ENCODE peak calls at places on chromosomes 11 and 22, in five cellular contexts. Y, L, B, Z and R are unnamed samples.

GRCh38 chr22:17198188-17199130 is 20.8 kb downstream of the ADA2 start:
- DNase-seq in Z (no peak), B (no peak), Y (no peak), L (peak), R (no peak)

GRCh38 chr11:130212431-130212961 is 52.9 kb downstream of the ST14 start:
- DNase-seq in L (no peak), B (no peak), Z (no peak), Y (no peak), R (no peak)

GRCh38 chr11:23112987-23113886 is 253.0 kb upstream of the CCDC179 start:
- DNase-seq in L (no peak), Y (peak), Z (peak), B (peak), R (peak)

GRCh38 chr11:10526974-10527918 is 13.7 kb downstream of the RNF141 start:
- DNase-seq in L (no peak), Z (no peak), Y (peak), B (peak), R (no peak)

GRCh38 chr22:42399315-42400271 is 32.6 kb downstream of the NFAM1 start:
- DNase-seq in B (no peak), Z (peak), L (peak), Y (no peak), R (peak)

GRCh38 chr11:70834277-70834940 is 418.0 kb downstream of the SHANK2 start:
- DNase-seq in Z (no peak), L (no peak), Y (no peak), B (no peak), R (no peak)

GRCh38 chr11:121792185-121792584 is 323.8 kb downstream of the BLID start:
- DNase-seq in Z (no peak), Y (no peak), L (no peak), B (no peak), R (no peak)

GRCh38 chr11:108117746-108118371 is 3.5 kb upstream of the ACAT1 start:
- DNase-seq in Y (peak), B (peak), L (no peak), Z (peak), R (peak)

GRCh38 chr11:83105167-83105566 is 33.5 kb upstream of the RAB30 start:
- DNase-seq in Y (no peak), B (no peak), L (no peak), Z (no peak), R (no peak)

GRCh38 chr11:26143553-26144308 is 188.2 kb upstream of the ANO3 start:
- DNase-seq in L (no peak), Z (peak), Y (no peak), B (no peak), R (no peak)

GRCh38 chr22:42562282-42562681 is 8.5 kb downstream of the SERHL2 start:
- DNase-seq in Y (no peak), Z (no peak), L (no peak), B (no peak), R (no peak)

GRCh38 chr11:32451808-32452207 is 16.5 kb upstream of the WT1 start:
- DNase-seq in B (no peak), Y (no peak), L (no peak), Z (no peak), R (no peak)

GRCh38 chr11:16981651-16982194 is 32.5 kb downstream of the PLEKHA7 start:
- DNase-seq in Y (peak), Z (no peak), B (peak), L (no peak), R (peak)

GRCh38 chr11:12103411-12104225 is 6.8 kb upstream of the MICAL2 start:
- DNase-seq in Y (no peak), Z (no peak), B (no peak), L (no peak), R (no peak)

GRCh38 chr11:22192642-22193347 is at the start of gene ANO5:
- DNase-seq in L (peak), Y (no peak), Z (peak), B (no peak), R (peak)

GRCh38 chr22:35752172-35752832 is 34.6 kb downstream of the APOL5 start:
- DNase-seq in L (no peak), B (no peak), Y (no peak), Z (peak), R (peak)

DNA sequence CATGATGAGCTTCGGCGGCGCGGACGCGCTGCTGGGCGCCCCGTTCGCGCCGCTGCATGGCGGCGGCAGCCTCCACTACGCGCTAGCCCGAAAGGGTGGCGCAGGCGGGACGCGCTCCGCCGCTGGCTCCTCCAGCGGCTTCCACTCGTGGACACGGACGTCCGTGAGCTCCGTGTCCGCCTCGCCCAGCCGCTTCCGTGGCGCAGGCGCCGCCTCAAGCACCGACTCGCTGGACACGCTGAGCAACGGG is 169 bp downstream of the NEFH start:
- DNase-seq in B (no peak), Z (no peak), L (no peak), Y (no peak), R (no peak)
- TF ChIP-seq EZH2 in B (no peak), Z (no peak), L (no peak), Y (no peak), R (no peak)

GRCh38 chr11:131372243-131372930 is 2.0 kb downstream of the NTM start:
- DNase-seq in B (no peak), Y (no peak), Z (no peak), L (no peak), R (no peak)

GRCh38 chr11:131371791-131372104 is 1.3 kb downstream of the NTM start:
- DNase-seq in Y (no peak), L (no peak), Z (no peak), B (no peak), R (no peak)

GRCh38 chr11:131373326-131373725 is 2.9 kb downstream of the NTM start:
- DNase-seq in Z (no peak), L (no peak), Y (no peak), B (no peak), R (no peak)

GRCh38 chr11:131370090-131370751 is at the start of gene NTM:
- DNase-seq in L (no peak), B (peak), Z (peak), Y (peak), R (no peak)

GRCh38 chr11:131370901-131371790 is 731 bp downstream of the NTM start:
- DNase-seq in Z (no peak), L (no peak), B (no peak), Y (no peak), R (no peak)
- TF ChIP-seq EZH2 in Z (no peak), L (no peak), B (peak), Y (peak), R (peak)

GRCh38 chr11:64745219-64745522 is 1.2 kb upstream of the RASGRP2 start:
- DNase-seq in Y (no peak), Z (no peak), L (no peak), B (no peak), R (no peak)
- TF ChIP-seq EZH2 in Y (peak), Z (peak), L (no peak), B (peak), R (no peak)

DNA sequence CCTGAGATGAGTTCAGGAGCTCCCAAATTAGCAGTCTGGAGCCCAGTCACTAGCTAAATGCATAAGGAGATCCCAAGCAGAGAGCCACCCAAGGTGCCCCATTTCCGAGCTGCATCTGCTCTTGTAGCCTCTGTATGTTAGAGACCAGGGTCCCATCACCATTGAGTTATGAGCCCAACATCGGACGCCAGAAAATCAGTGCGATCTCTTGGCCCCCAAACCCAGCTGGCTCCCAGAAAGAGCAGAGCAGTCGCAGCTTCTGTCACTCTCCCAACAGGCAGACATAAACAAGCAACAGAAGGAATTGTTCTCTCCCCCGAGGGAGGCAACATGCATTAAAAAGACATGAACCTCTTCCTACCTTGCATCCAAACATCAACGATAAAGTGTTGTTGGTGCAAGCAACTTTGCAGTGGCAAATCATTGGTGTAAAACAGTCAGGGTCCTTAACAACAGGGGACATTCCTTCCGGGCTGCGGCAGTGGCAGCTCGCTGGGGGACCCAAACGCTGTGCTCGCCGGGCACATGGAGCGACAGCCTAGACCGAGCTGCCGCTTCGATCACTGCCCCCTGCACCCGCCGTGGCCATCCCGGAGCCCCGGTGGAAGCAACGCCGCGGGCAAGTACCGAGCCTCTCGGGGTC is 907.1 kb downstream of the DLG2 start:
- DNase-seq in B (no peak), Z (no peak), Y (no peak), L (no peak), R (peak)
- TF ChIP-seq EZH2 in B (peak), Z (no peak), Y (no peak), L (no peak), R (peak)

DNA sequence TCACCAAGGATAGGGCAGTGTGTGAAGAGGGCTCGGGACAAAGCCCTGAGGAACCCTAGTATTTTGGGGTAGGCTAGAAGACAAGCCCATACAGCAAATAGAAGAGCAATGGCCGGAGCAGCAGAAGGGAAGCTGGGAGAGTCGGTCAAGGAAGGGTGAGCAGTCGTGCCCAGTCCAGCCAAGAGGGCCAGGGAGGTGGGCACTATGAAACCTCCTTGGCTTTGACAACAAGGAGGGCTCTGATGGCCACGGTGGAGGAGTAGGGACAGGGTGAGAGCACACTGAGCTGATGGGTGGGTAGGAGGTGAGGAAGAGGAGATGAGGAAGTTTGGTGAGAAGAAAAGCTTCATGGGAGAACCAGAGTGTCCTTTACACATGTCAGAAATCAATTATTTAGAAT is 2.2 kb upstream of the YWHAH start:
- DNase-seq in Y (no peak), L (no peak), Z (no peak), B (no peak), R (no peak)
- TF ChIP-seq EZH2 in Y (no peak), L (no peak), Z (no peak), B (no peak), R (no peak)

GRCh38 chr11:96540875-96541274 is 151.1 kb downstream of the JRKL start:
- DNase-seq in Y (no peak), Z (no peak), L (no peak), B (no peak), R (no peak)

GRCh38 chr11:96538104-96538503 is 148.3 kb downstream of the JRKL start:
- DNase-seq in L (no peak), B (no peak), Z (peak), Y (no peak), R (no peak)

DNA sequence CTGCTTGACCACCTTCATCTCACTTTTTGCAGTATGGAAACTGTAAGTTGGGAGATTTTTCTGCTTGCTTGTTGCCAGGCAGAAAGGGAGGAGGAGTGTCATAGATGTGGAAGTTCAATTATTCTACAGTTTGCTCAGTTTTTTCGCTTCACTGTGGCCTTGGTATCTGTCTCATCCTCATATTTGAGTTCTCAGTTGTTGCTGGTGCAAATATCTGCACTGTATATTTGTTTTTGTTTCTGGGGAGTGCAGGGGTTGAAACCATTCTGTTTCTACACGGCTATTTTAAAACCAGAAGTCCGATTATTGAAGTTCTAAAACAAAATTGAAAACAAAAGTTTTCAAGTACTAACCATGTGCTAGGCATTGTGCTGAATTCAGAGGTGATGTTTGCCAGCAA is 153.4 kb downstream of the JRKL start:
- DNase-seq in Y (no peak), B (no peak), Z (peak), L (no peak), R (no peak)
- TF ChIP-seq EZH2 in Y (no peak), B (no peak), Z (no peak), L (no peak), R (no peak)

DNA sequence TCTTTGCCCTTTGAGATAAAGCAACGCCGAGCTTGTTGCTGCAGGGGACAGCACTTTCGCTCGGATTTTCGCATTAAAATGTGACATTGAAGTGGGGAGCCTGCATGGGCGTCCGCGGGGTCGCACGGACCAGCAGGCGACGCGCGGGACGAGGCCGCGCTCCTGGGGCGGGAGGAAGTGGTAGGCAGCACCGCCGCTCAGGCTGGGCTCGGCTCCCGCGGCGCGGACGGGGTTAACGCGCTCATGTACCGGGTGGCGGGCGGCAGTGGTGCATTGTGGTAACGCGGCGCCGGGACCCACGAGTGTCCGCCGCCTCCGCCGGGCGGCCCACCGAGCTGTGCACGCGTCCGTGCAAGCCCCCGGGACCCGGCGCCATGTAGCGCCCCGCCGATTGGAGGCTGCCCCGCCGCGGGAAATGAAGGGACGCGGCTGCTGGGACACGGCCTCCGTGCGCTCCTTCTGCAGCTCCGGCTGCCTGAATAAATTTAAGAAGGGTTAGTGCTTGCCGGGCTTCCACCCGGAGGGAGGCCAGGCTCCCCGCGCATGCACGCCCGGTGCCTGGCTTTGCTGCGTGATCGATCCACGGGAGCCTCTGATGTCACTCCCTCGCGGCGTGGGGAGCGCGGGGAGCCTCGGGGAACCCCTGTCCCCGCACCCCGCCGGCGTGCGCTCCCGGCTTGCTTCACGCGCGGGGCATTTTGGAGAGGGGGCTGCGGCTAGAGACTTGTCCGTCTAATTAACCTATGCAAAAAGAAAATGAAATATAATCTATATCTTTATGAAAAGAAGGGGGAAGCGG is 127.7 kb downstream of the OSBP2 start:
- DNase-seq in B (no peak), Z (no peak), L (peak), Y (no peak), R (no peak)
- TF ChIP-seq EZH2 in B (no peak), Z (no peak), L (no peak), Y (peak), R (peak)

GRCh38 chr22:27090595-27090994 is 433.2 kb downstream of the MIAT start:
- DNase-seq in B (no peak), Y (no peak), Z (no peak), L (no peak), R (no peak)
- TF ChIP-seq EZH2 in B (no peak), Y (no peak), Z (no peak), L (no peak), R (no peak)